ENCODE peak calls at places on chromosomes 6 and 20, in nine cellular contexts. N, D, L, O, I, T, Y, A and H are unnamed samples.

GRCh38 chr6:52877786-52878185 is 31.7 kb downstream of the GSTA3 start:
- DNase-seq in Y (no peak), T (no peak), D (peak), O (no peak), I (no peak), L (no peak), A (no peak), N (no peak), H (no peak)

GRCh38 chr6:170288091-170288631 is 2.7 kb downstream of the DLL1 start:
- DNase-seq in L (no peak), A (no peak), T (no peak), O (no peak), N (no peak), D (no peak), I (no peak), Y (no peak), H (no peak)

GRCh38 chr20:22106308-22106938 is 401.0 kb downstream of the PAX1 start:
- DNase-seq in L (peak), O (no peak), Y (no peak), T (no peak), D (peak), N (no peak), A (no peak), I (no peak), H (peak)

GRCh38 chr6:166771701-166772100 is 144.7 kb upstream of the RPS6KA2 start:
- DNase-seq in L (no peak), O (no peak), I (no peak), T (no peak), N (no peak), Y (no peak), D (no peak), A (no peak), H (no peak)

GRCh38 chr6:39048481-39049399 is at the start of gene GLP1R:
- DNase-seq in Y (no peak), O (no peak), L (no peak), D (no peak), N (no peak), T (no peak), A (no peak), I (no peak), H (no peak)

GRCh38 chr6:5705256-5705655 is 301.5 kb downstream of the NRN1 start:
- DNase-seq in N (no peak), L (no peak), D (no peak), T (no peak), A (no peak), O (no peak), Y (no peak), I (no peak), H (no peak)

GRCh38 chr6:121548146-121548545 is 112.7 kb downstream of the GJA1 start:
- DNase-seq in N (no peak), L (no peak), A (no peak), Y (no peak), O (no peak), T (no peak), D (no peak), I (no peak), H (no peak)

GRCh38 chr20:3796477-3797225 is 541 bp downstream of the CDC25B start:
- DNase-seq in D (no peak), T (no peak), Y (no peak), L (no peak), A (no peak), I (no peak), O (no peak), N (no peak), H (no peak)

GRCh38 chr6:170497845-170498281 is 55.2 kb downstream of the PSMB1 start:
- DNase-seq in L (no peak), N (no peak), D (peak), Y (no peak), I (no peak), A (no peak), O (peak), T (no peak), H (no peak)

GRCh38 chr20:19588731-19589130 is 169.3 kb upstream of the RIN2 start:
- DNase-seq in O (no peak), L (peak), T (no peak), N (no peak), A (no peak), Y (no peak), I (peak), D (no peak), H (no peak)

GRCh38 chr20:33009214-33010132 is 2.0 kb downstream of the BPIFB2 start:
- DNase-seq in T (no peak), N (no peak), I (no peak), O (no peak), Y (no peak), A (no peak), L (no peak), D (no peak), H (no peak)

GRCh38 chr20:5282561-5282960 is 34.2 kb downstream of the PROKR2 start:
- DNase-seq in N (no peak), Y (no peak), D (no peak), L (no peak), T (no peak), O (no peak), I (no peak), A (no peak), H (no peak)

GRCh38 chr6:132527791-132528190 is 10.3 kb upstream of the TAAR9 start:
- DNase-seq in L (peak), N (no peak), T (no peak), Y (no peak), D (no peak), O (no peak), I (no peak), A (no peak), H (no peak)

GRCh38 chr6:168636147-168636982 is 195.4 kb downstream of the SMOC2 start:
- DNase-seq in A (no peak), N (no peak), T (no peak), D (no peak), O (no peak), I (no peak), L (no peak), Y (no peak), H (no peak)

GRCh38 chr20:56422824-56423189 is 10.7 kb downstream of the CASS4 start:
- DNase-seq in O (no peak), T (no peak), A (no peak), I (no peak), L (no peak), D (no peak), N (no peak), Y (no peak), H (peak)

GRCh38 chr6:2990179-2990931 is 9.3 kb upstream of the NQO2 start:
- DNase-seq in Y (no peak), D (peak), A (no peak), O (peak), N (no peak), T (no peak), L (no peak), I (no peak), H (peak)

GRCh38 chr6:101478891-101479290 is 85.4 kb downstream of the GRIK2 start:
- DNase-seq in T (peak), L (no peak), N (no peak), A (no peak), Y (no peak), O (no peak), D (no peak), I (no peak), H (no peak)

GRCh38 chr6:84379142-84379541 is 151.7 kb upstream of the CEP162 start:
- DNase-seq in O (no peak), Y (no peak), I (no peak), T (no peak), L (no peak), A (no peak), D (no peak), N (no peak), H (no peak)

GRCh38 chr6:157669747-157670216 is 153.3 kb upstream of the SNX9 start:
- DNase-seq in L (no peak), I (peak), Y (no peak), A (no peak), T (peak), D (peak), O (no peak), N (no peak), H (peak)

GRCh38 chr6:142692942-142693341 is 252.0 kb downstream of the HIVEP2 start:
- DNase-seq in D (peak), T (peak), I (peak), A (peak), N (peak), L (peak), O (peak), Y (peak), H (peak)

GRCh38 chr20:57498425-57499400 is 26.2 kb downstream of the CTCFL start:
- DNase-seq in N (no peak), D (peak), Y (no peak), L (no peak), T (no peak), A (no peak), I (no peak), O (no peak), H (peak)

GRCh38 chr6:123028263-123028662 is 32.2 kb downstream of the CLVS2 start:
- DNase-seq in L (no peak), N (no peak), O (no peak), I (no peak), A (no peak), D (no peak), T (no peak), Y (no peak), H (no peak)

GRCh38 chr20:25327521-25328235 is 63.0 kb downstream of the ABHD12 start:
- DNase-seq in A (no peak), T (no peak), L (no peak), N (no peak), D (no peak), O (no peak), I (no peak), Y (no peak), H (no peak)

GRCh38 chr20:59743767-59744485 is 139.6 kb downstream of the PHACTR3 start:
- DNase-seq in L (peak), Y (no peak), T (no peak), I (no peak), N (no peak), A (no peak), O (no peak), D (no peak), H (no peak)

GRCh38 chr6:93393554-93394074 is 25.7 kb downstream of the EPHA7 start:
- DNase-seq in A (no peak), I (no peak), Y (no peak), O (no peak), L (no peak), T (no peak), D (no peak), N (no peak), H (no peak)

GRCh38 chr20:21028921-21029320 is 77.2 kb downstream of the LINC00237 start:
- DNase-seq in A (no peak), Y (no peak), I (no peak), N (no peak), D (no peak), T (no peak), O (no peak), L (no peak), H (no peak)

GRCh38 chr6:73694711-73695411 is 1.1 kb upstream of the CD109 start:
- DNase-seq in L (no peak), Y (no peak), D (peak), N (no peak), I (no peak), O (no peak), T (no peak), A (no peak), H (peak)

GRCh38 chr6:161273356-161273751 is 507 bp downstream of the AGPAT4 start:
- DNase-seq in D (peak), I (no peak), O (no peak), N (peak), A (no peak), T (no peak), Y (peak), L (no peak), H (peak)

GRCh38 chr20:3239026-3239866 is at the start of gene SLC4A11:
- DNase-seq in A (no peak), Y (no peak), D (peak), L (no peak), T (peak), I (no peak), N (peak), O (no peak), H (peak)

GRCh38 chr6:30687659-30688431 is 1.4 kb upstream of the PPP1R18 start:
- DNase-seq in O (no peak), L (no peak), N (no peak), D (peak), Y (no peak), I (no peak), T (no peak), A (no peak), H (peak)

GRCh38 chr6:158170656-158171081 is 2.5 kb downstream of the GTF2H5 start:
- DNase-seq in T (peak), I (peak), N (no peak), Y (no peak), L (no peak), O (no peak), A (no peak), D (peak), H (peak)

GRCh38 chr20:62388839-62389600 is 2.1 kb downstream of the RPS21 start:
- DNase-seq in O (no peak), A (no peak), Y (no peak), T (no peak), L (no peak), D (no peak), N (no peak), I (no peak), H (no peak)

GRCh38 chr6:3194535-3195376 is 32.7 kb downstream of the TUBB2B start:
- DNase-seq in Y (no peak), T (no peak), N (no peak), A (no peak), I (no peak), O (no peak), D (peak), L (peak), H (peak)

GRCh38 chr20:61766921-61767610 is 298.6 kb downstream of the TAF4 start:
- DNase-seq in Y (no peak), L (no peak), D (no peak), A (no peak), N (no peak), I (no peak), O (no peak), T (no peak), H (no peak)

GRCh38 chr6:105077592-105078463 is 102.0 kb downstream of the POPDC3 start:
- DNase-seq in O (peak), I (no peak), N (no peak), L (peak), Y (no peak), A (no peak), D (peak), T (no peak), H (peak)

GRCh38 chr20:63333241-63333836 is 27.8 kb downstream of the CHRNA4 start:
- DNase-seq in Y (no peak), I (no peak), A (no peak), N (no peak), L (no peak), T (no peak), O (no peak), D (no peak), H (no peak)